ENCODE peak calls at places on chromosomes 3 and 15, in ten cellular contexts. C is pancreas, B is mesendoderm, O is right atrium auricular region, U is aorta, W is A549, A is mesenchymal stem cell, X is esophagus muscularis mucosa, Z is ovary, S is psoas muscle. Q is an unnamed sample.
A peak's percentile ranks its signal among the peaks of the same experiment; 100 is the strongest.

GRCh38 chr3:141530133-141530768 is 43.4 kb downstream of the RASA2 start:
- DNase-seq in A (peak; percentile 64), Z (no peak), S (no peak), U (no peak), O (no peak), W (no peak), X (no peak), C (no peak), B (no peak), Q (no peak)

GRCh38 chr15:41975679-41976078 is 3.3 kb upstream of the EHD4 start:
- DNase-seq in X (no peak), B (no peak), U (no peak), S (no peak), W (no peak), Z (no peak), A (no peak), C (no peak), O (no peak), Q (no peak)

GRCh38 chr15:58467722-58468436 is 36.1 kb downstream of the LIPC start:
- DNase-seq in X (no peak), B (no peak), W (no peak), A (no peak), U (no peak), Z (peak; percentile 70), S (no peak), C (no peak), O (no peak), Q (no peak)

GRCh38 chr3:77707271-77707670 is 667.4 kb downstream of the ROBO2 start:
- DNase-seq in Z (no peak), O (no peak), C (no peak), X (no peak), A (no peak), B (no peak), S (no peak), W (no peak), U (no peak), Q (no peak)

GRCh38 chr3:47664519-47664918 is 85.9 kb upstream of the CSPG5 start:
- DNase-seq in O (no peak), S (no peak), Z (no peak), W (peak; percentile 33), X (no peak), B (peak; percentile 74), A (peak; percentile 31), C (no peak), U (no peak), Q (no peak)

GRCh38 chr3:125479091-125479490 is 40.9 kb downstream of the SNX4 start:
- DNase-seq in W (no peak), B (no peak), O (no peak), X (no peak), A (no peak), Z (no peak), S (no peak), U (no peak), C (no peak), Q (no peak)

GRCh38 chr15:86231864-86232801 is 152.5 kb downstream of the AGBL1 start:
- DNase-seq in B (peak; percentile 75), U (no peak), S (no peak), W (peak; percentile 25), Z (no peak), C (no peak), X (no peak), O (no peak), A (peak; percentile 52), Q (no peak)

GRCh38 chr3:18112976-18113766 is 312.0 kb downstream of the SATB1 start:
- DNase-seq in S (no peak), A (no peak), Z (no peak), C (no peak), X (no peak), W (no peak), U (no peak), O (no peak), B (peak; percentile 10), Q (no peak)

GRCh38 chr15:95644476-95644875 is 686.0 kb upstream of the NR2F2 start:
- DNase-seq in A (no peak), W (no peak), S (no peak), O (no peak), Z (no peak), B (no peak), C (no peak), X (no peak), U (no peak), Q (no peak)

GRCh38 chr3:69510481-69511031 is 124.7 kb upstream of the FRMD4B start:
- DNase-seq in S (no peak), W (no peak), O (no peak), A (no peak), X (no peak), Z (no peak), B (peak; percentile 71), U (no peak), C (no peak), Q (no peak)

GRCh38 chr3:64612916-64613526 is 74.8 kb downstream of the ADAMTS9 start:
- DNase-seq in U (no peak), A (no peak), O (no peak), S (no peak), C (peak; percentile 58), W (no peak), X (no peak), B (peak; percentile 93), Z (no peak), Q (no peak)

GRCh38 chr3:33062814-33063346 is 34.1 kb downstream of the GLB1 start:
- DNase-seq in U (no peak), Z (no peak), W (no peak), S (no peak), A (no peak), O (no peak), X (no peak), B (no peak), C (no peak), Q (no peak)
- H3K4me1 ChIP-seq in U (no peaks in the 10 kb centered on the region), Z (no peaks in the 10 kb centered on the region), W (no peaks in the 10 kb centered on the region), S (no peaks in the 10 kb centered on the region), A (peaks cover 2% of the 10 kb centered on the region), O (no peaks in the 10 kb centered on the region), X (no peaks in the 10 kb centered on the region), B (no peaks in the 10 kb centered on the region), C (no peaks in the 10 kb centered on the region), Q (no peaks in the 10 kb centered on the region)

DNA sequence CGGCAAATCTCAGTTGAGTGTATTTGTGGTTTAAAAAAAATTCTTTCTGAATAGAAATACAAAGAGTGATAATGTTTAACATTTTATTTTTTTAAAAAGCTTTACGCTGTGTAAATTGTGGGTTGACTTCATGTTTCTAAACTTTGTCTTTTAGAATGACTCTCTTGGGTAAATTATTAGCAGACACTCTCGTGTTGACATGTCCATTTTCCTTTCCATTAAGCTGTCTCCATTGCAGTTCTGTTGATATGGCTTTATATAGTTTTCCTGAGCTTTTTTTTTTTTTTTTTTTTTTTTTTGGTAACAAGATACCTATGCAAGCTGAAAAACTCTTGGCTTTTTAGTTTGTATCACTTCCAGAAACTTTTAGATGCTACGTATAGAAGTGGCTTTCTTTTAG is 92.6 kb downstream of the IGF1R start:
- DNase-seq in A (no peak), U (no peak), W (no peak), S (no peak), X (no peak), O (no peak), C (no peak), Z (no peak), B (no peak), Q (no peak)
- H3K4me1 ChIP-seq in A (peaks cover 23% of the 10 kb centered on the region), U (peaks cover 2% of the 10 kb centered on the region), W (peaks cover 65% of the 10 kb centered on the region), S (peaks cover 30% of the 10 kb centered on the region), X (peaks cover 17% of the 10 kb centered on the region), O (peaks cover 42% of the 10 kb centered on the region), C (peaks cover 15% of the 10 kb centered on the region), Z (peaks cover 17% of the 10 kb centered on the region), B (peaks cover 10% of the 10 kb centered on the region), Q (no peaks in the 10 kb centered on the region)

GRCh38 chr15:100926258-100926657 is 7.1 kb downstream of the LRRK1 start:
- DNase-seq in B (peak; percentile 73), X (peak; percentile 70), C (no peak), O (no peak), U (no peak), Z (no peak), A (no peak), S (no peak), W (no peak), Q (no peak)

GRCh38 chr15:100923902-100924301 is 4.7 kb downstream of the LRRK1 start:
- DNase-seq in B (no peak), W (no peak), U (no peak), O (peak; percentile 32), Z (no peak), X (no peak), C (no peak), A (no peak), S (no peak), Q (no peak)

GRCh38 chr15:100924436-100924835 is 5.3 kb downstream of the LRRK1 start:
- DNase-seq in O (no peak), A (no peak), C (no peak), X (no peak), Z (no peak), B (no peak), W (no peak), U (no peak), S (no peak), Q (no peak)

GRCh38 chr15:100926971-100927756 is 8.0 kb downstream of the LRRK1 start:
- DNase-seq in O (no peak), U (no peak), S (no peak), C (no peak), B (no peak), Z (no peak), A (no peak), W (no peak), X (peak; percentile 57), Q (no peak)

DNA sequence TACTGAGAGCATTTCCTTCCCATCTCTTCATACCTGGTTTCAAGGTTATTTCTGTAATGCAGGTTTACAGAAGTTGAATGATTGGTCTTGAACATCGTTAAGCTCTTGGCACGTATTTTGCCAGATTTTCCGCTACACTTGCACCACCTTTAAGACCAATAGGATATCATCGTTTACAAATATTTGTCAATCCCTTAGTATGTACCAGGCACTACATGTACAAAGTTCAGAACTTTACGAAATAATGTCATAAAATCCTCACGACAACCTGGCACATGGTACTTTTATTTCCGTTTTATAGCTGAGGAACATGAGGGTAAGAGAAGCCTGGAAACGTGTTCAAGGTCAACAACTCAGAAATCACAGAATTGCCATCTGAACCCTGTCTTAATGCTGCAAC is 6.3 kb downstream of the LRRK1 start:
- DNase-seq in S (no peak), Z (no peak), B (no peak), A (no peak), O (no peak), W (no peak), C (no peak), X (peak; percentile 72), U (no peak), Q (no peak)
- H3K4me1 ChIP-seq in S (peaks cover 11% of the 10 kb centered on the region), Z (no peaks in the 10 kb centered on the region), B (peaks cover 2% of the 10 kb centered on the region), A (peaks cover 7% of the 10 kb centered on the region), O (no peaks in the 10 kb centered on the region), W (peaks cover 6% of the 10 kb centered on the region), C (no peaks in the 10 kb centered on the region), X (no peaks in the 10 kb centered on the region), U (no peaks in the 10 kb centered on the region), Q (no peaks in the 10 kb centered on the region)

DNA sequence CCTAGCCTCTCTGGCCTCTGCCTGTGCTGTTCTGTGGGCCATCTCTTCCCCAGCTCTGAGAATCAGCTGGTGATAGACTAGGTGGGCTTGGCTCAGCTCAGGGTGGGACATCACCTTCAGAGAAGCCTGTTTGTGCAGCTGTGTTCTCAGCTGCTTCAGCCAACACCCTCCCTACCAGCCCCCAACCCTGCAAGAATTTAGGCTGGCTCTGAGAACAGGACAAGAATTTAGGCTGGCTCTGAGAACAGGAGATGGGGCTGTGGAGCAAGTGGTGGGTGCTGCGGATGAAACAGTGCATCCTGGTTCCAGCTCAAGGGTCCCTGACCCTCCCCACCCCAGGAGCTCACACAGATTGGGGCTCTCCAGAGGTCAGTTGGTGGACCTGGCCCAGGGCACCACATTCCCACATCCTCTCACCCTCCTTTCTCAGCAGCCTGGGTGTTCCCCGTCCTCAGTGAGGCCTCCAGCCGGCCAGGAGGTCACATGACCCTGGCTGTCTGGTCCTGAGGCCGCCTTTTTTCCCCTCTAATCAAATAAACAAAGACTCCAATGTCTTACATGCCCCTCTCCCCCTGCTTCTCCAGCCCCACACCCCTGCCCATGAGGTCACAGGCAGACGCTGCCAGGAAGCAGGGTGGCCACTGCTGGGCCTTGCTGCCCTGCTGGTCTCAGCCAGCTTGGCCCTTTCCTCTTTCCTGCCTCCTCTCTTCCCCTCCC is 14.9 kb downstream of the PLEKHO2 start:
- DNase-seq in B (peak; percentile 66), X (no peak), W (no peak), C (no peak), S (peak; percentile 64), O (peak; percentile 85), U (peak; percentile 85), A (peak; percentile 91), Z (peak; percentile 73), Q (peak; percentile 83)
- H3K4me1 ChIP-seq in B (peaks cover 7% of the 10 kb centered on the region), X (peaks cover 72% of the 10 kb centered on the region), W (peaks cover 30% of the 10 kb centered on the region), C (no peaks in the 10 kb centered on the region), S (peaks cover 16% of the 10 kb centered on the region), O (peaks cover 65% of the 10 kb centered on the region), U (no peaks in the 10 kb centered on the region), A (peaks cover 62% of the 10 kb centered on the region), Z (peaks cover 30% of the 10 kb centered on the region), Q (no peaks in the 10 kb centered on the region)

Q was measured in tibial artery.